ENCODE peak calls at places on chromosomes 1 and 21, in four cellular contexts. Z, J, I and F are unnamed samples.

GRCh38 chr1:192474080-192474683 is 101.4 kb upstream of the RGS1 start:
- DNase-seq in Z (no peak), J (no peak), I (no peak), F (no peak)

GRCh38 chr21:34796518-34797201 is 127.9 kb downstream of the CLIC6 start:
- DNase-seq in Z (no peak), J (no peak), I (no peak), F (no peak)

GRCh38 chr1:53294557-53294956 is 33.3 kb downstream of the LRP8 start:
- DNase-seq in Z (no peak), J (no peak), I (no peak), F (no peak)

GRCh38 chr1:156910309-156910782 is 10.1 kb upstream of the LRRC71 start:
- DNase-seq in Z (no peak), J (no peak), I (no peak), F (no peak)

GRCh38 chr1:94302960-94303359 is 65.6 kb upstream of the ARHGAP29 start:
- DNase-seq in Z (no peak), J (no peak), I (no peak), F (no peak)

GRCh38 chr1:57072775-57073174 is 107.0 kb upstream of the C8B start:
- DNase-seq in Z (no peak), J (no peak), I (no peak), F (no peak)

GRCh38 chr21:27024316-27024715 is 57.4 kb upstream of the ADAMTS5 start:
- DNase-seq in Z (no peak), J (no peak), I (no peak), F (no peak)

GRCh38 chr1:166839600-166840308 is 479 bp downstream of the POGK start:
- DNase-seq in Z (peak; percentile 51), J (no peak), I (peak; percentile 60), F (peak; percentile 18)

GRCh38 chr21:29342394-29342957 is 43.8 kb downstream of the BACH1 start:
- DNase-seq in Z (no peak), J (peak; percentile 35), I (no peak), F (peak; percentile 93)

GRCh38 chr1:234242091-234242490 is 131.2 kb upstream of the COA6 start:
- DNase-seq in Z (no peak), J (no peak), I (no peak), F (no peak)

GRCh38 chr1:115642168-115643072 is 650 bp downstream of the VANGL1 start:
- DNase-seq in Z (peak; percentile 28), J (no peak), I (no peak), F (no peak)

GRCh38 chr1:111462368-111463028 is 11.3 kb upstream of the C1orf162 start:
- DNase-seq in Z (no peak), J (no peak), I (no peak), F (no peak)

GRCh38 chr1:202862672-202863560 is 26.0 kb downstream of the RABIF start:
- DNase-seq in Z (no peak), J (no peak), I (no peak), F (no peak)
- TF ChIP-seq CTCF in Z (no peak), J (no peak), I (no peak), F (no peak)

DNA sequence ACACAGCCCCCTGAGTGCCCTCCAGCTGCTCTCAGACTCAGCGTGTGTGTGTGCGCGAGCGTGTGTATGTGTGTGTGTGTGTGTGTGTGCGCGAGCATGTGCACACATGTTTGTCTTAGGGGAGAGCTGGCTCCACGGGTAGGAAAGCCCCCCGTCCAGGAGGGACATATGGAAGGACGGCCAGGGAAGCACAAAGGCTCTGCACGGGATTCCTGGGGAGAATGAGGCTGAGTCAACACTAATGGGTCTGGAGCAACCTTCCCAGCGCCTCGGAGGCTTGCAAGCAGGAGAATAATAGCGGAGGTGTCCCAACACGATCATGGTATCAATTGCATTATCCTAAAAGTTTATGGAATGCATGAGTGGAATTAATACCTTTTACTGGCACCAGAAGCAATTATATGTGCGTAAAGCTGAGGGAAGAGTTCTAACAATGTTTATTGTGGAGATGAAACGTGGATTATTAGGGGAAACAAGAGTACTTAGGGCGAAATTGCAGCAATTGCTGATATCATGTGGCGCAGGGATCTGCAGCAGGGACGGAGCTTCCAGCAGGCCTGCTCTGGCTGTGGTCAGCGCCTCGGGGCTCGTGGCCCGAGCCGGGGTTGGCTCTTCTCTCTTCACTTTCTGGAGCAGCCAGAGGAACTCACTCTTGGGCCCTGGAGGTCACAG is 40.3 kb upstream of the CCDC27 start:
- DNase-seq in Z (no peak), J (no peak), I (no peak), F (no peak)
- H3K4me1 ChIP-seq in Z (no peaks in the 10 kb centered on the region), J (no peaks in the 10 kb centered on the region), I (no peaks in the 10 kb centered on the region), F (peaks cover 20% of the 10 kb centered on the region)

DNA sequence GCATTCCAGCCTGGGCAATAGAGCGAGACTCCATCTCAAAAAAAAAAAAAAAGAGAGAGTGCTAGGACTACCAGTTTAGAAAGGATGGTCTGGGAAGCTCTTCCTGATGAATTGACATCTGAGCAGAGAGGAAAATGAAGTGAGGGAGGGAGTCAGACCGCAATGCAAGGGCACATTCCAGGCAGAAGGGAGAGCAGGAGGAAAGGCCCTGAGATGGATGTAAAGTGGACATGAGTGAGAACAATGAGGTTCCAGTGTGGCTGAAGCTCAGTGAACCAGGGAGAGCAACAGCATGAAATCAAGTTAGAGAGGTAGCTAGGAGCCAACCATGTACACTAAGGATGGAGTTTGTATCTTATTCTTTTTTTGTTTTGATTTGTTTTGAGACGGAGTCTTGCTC is 55.9 kb upstream of the SPOCD1 start:
- DNase-seq in Z (no peak), J (no peak), I (no peak), F (no peak)
- TF ChIP-seq CTCF in Z (no peak), J (no peak), I (no peak), F (no peak)

DNA sequence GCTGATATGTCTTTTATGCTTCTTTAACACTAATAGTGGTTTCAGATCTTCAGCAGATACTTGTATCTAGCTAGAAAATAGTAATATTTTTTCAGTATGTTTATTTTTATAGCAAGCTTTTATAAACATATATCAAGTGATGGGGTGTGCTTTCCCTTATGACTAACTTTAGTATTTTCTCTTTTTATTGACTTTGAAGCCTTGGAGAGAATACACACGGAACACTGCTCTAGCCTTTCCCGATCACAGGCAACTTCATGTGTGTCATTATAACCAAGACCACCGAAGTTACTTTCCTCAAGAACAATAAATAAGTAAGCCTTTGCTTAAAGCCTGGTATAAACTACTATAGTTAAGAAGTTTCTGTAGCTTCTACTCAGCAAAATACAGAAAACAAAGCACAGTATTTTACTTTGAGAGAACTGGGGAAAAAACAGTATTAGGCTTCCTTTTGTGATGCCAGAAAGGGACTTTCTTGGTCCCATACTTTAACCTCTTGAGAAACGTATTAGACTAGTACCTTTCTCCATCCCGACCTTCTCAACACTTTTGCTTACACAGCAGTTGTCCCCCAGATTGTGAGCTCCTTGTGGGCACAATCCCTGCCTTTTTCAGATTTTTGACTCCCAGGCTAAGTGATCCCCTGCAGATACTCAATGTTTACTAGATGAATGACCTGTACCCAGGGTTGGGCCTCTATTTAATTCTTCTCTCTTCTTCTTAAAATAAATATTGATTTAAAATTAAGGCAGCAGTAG is 3.3 kb downstream of the ADSS2 start:
- DNase-seq in Z (no peak), J (no peak), I (no peak), F (no peak)
- H3K4me1 ChIP-seq in Z (peaks cover 8% of the 10 kb centered on the region), J (peaks cover 46% of the 10 kb centered on the region), I (peaks cover 12% of the 10 kb centered on the region), F (peaks cover 48% of the 10 kb centered on the region)

GRCh38 chr1:87171199-87171598 is 157.5 kb upstream of the LMO4 start:
- DNase-seq in Z (no peak), J (no peak), I (no peak), F (no peak)

GRCh38 chr1:87167157-87167810 is 161.4 kb upstream of the LMO4 start:
- DNase-seq in Z (no peak), J (no peak), I (no peak), F (no peak)

GRCh38 chr1:87170151-87170550 is 158.5 kb upstream of the LMO4 start:
- DNase-seq in Z (no peak), J (no peak), I (no peak), F (no peak)

GRCh38 chr1:87169250-87169910 is 159.3 kb upstream of the LMO4 start:
- DNase-seq in Z (no peak), J (no peak), I (no peak), F (no peak)

DNA sequence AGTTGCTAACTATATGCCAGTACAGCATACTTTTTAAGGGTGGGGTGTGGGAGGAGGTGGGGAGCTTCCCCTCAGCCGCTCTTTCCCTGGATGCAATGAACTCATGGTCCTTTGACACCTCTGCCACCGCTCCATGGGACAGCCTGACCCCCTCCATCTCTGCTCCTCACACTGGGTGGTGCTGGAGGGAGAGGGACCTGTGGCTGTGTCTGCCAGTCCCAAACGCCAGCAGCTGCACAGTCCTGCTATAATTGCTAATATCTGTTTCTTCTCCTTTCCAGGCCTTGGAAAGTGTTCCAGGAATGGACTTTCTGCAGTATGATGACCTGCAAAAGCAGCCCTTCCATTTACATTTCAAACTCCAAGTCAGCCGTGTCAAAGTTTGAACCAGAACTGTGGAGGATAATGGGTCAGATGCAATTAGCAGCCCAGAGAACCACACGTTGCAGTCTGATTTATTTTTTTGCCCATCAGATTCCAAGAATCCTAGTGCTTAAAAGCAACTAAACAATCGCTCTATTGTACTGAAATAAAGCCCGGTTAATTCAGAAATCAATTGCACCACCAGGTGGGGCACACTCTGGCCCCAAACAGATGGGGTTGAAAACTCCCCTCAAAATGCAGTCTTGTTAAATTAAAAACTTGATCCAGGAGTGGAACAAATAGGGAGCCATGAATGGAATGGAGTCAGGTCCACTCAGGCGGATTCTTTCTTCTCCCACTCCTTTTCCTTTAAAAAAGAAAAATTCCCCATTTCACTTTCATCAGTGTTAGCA is 160.6 kb upstream of the LMO4 start:
- DNase-seq in Z (no peak), J (no peak), I (no peak), F (no peak)
- TF ChIP-seq CTCF in Z (no peak), J (no peak), I (no peak), F (no peak)

DNA sequence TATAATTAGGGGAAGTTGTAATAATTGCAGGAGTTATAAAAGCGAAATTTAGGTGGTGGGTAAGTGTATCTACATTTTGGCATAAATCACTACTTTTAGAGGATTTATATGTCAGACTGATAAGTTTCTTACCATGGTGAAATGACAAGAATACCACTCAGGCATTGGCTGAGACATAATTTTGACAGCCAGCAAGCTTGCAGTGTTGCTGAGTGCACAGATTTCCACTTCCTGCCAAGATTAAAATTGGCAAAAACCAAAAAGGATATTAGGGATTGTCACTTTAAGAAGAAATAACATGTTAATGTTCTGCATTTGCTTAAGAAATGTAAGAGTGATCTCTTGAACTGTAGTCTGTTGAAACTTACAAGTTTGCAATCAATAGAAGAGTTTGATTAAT is 28.2 kb downstream of the NFIA start:
- DNase-seq in Z (no peak), J (no peak), I (no peak), F (no peak)
- H3K4me1 ChIP-seq in Z (peaks cover 2% of the 10 kb centered on the region), J (peaks cover 21% of the 10 kb centered on the region), I (no peaks in the 10 kb centered on the region), F (peaks cover 37% of the 10 kb centered on the region)

DNA sequence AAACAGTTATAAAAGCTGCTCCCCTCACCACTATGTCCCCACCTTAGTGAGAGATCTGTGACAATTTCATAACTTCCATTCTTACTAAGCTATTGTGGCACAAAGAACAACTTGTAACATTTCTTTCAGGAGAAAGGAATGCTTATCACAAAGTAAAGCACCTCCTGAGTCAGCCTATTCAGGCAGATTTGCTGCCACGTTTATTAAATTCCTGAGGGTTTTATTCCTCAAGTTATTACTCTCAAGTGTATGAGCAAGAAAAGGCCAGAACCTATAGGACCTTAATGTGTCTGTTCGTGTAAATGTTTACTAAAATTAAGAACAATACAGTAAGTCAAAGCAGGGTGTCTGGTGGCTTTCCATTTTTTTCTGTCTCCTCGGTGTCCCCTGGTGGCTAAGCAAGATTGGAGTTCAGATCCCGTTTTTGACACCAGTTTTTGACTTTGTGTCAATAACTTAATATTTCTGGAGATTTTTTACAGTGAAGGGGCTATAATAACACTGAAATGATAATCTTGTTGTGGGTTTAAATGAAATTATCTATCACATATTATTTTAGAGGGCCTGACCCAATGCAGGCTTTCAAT is 1539.6 kb downstream of the BRINP3 start:
- DNase-seq in Z (no peak), J (no peak), I (no peak), F (no peak)
- TF ChIP-seq CTCF in Z (no peak), J (no peak), I (no peak), F (no peak)